ENCODE peak calls at places on chromosomes 5 and 9, in nine cellular contexts. One of them, this sample, is unnamed.

GRCh38 chr5:61817472-61818326 is 485.6 kb downstream of the ZSWIM6 start:
- DNase-seq in GM23248: peak
- DNase-seq in AG20443: peak
- DNase-seq in OCI-LY7: no peak
- DNase-seq in stimulated activated CD8-positive, alpha-beta memory T cell treated with anti-CD3 and anti-CD28 coated beads, Interleukin-2, amount 100 ng/mL, for 48 hours: no peak
- DNase-seq in T-cell: no peak
- DNase-seq in activated T-helper 1 cell treated with anti-CD3 and anti-CD28 coated beads, Interleukin-2, amount 50 U/mL, for 16 hours: no peak
- DNase-seq in natural killer cell: no peak
- DNase-seq in coronary artery: no peak
- DNase-seq in this sample: no peak

GRCh38 chr5:109866051-109866450 is 176.3 kb downstream of the MAN2A1 start:
- DNase-seq in T-cell: no peak
- DNase-seq in GM23248: peak
- DNase-seq in stimulated activated CD8-positive, alpha-beta memory T cell treated with anti-CD3 and anti-CD28 coated beads, Interleukin-2, amount 100 ng/mL, for 48 hours: no peak
- DNase-seq in OCI-LY7: no peak
- DNase-seq in activated T-helper 1 cell treated with anti-CD3 and anti-CD28 coated beads, Interleukin-2, amount 50 U/mL, for 16 hours: no peak
- DNase-seq in natural killer cell: no peak
- DNase-seq in AG20443: no peak
- DNase-seq in coronary artery: no peak
- DNase-seq in this sample: peak

GRCh38 chr5:149172261-149172660 is 31.0 kb downstream of the ABLIM3 start:
- DNase-seq in GM23248: peak
- DNase-seq in stimulated activated CD8-positive, alpha-beta memory T cell treated with anti-CD3 and anti-CD28 coated beads, Interleukin-2, amount 100 ng/mL, for 48 hours: peak
- DNase-seq in OCI-LY7: no peak
- DNase-seq in coronary artery: no peak
- DNase-seq in natural killer cell: no peak
- DNase-seq in activated T-helper 1 cell treated with anti-CD3 and anti-CD28 coated beads, Interleukin-2, amount 50 U/mL, for 16 hours: no peak
- DNase-seq in T-cell: no peak
- DNase-seq in AG20443: peak
- DNase-seq in this sample: peak

GRCh38 chr5:126469925-126470324 is 46.7 kb downstream of the GRAMD2B start:
- DNase-seq in OCI-LY7: no peak
- DNase-seq in stimulated activated CD8-positive, alpha-beta memory T cell treated with anti-CD3 and anti-CD28 coated beads, Interleukin-2, amount 100 ng/mL, for 48 hours: no peak
- DNase-seq in AG20443: no peak
- DNase-seq in activated T-helper 1 cell treated with anti-CD3 and anti-CD28 coated beads, Interleukin-2, amount 50 U/mL, for 16 hours: no peak
- DNase-seq in GM23248: no peak
- DNase-seq in T-cell: no peak
- DNase-seq in natural killer cell: no peak
- DNase-seq in coronary artery: no peak
- DNase-seq in this sample: no peak

GRCh38 chr5:52922384-52922783 is 66.8 kb upstream of the ITGA2 start:
- DNase-seq in stimulated activated CD8-positive, alpha-beta memory T cell treated with anti-CD3 and anti-CD28 coated beads, Interleukin-2, amount 100 ng/mL, for 48 hours: no peak
- DNase-seq in coronary artery: peak
- DNase-seq in GM23248: peak
- DNase-seq in OCI-LY7: no peak
- DNase-seq in AG20443: peak
- DNase-seq in natural killer cell: no peak
- DNase-seq in T-cell: no peak
- DNase-seq in activated T-helper 1 cell treated with anti-CD3 and anti-CD28 coated beads, Interleukin-2, amount 50 U/mL, for 16 hours: no peak
- DNase-seq in this sample: peak

GRCh38 chr9:130988400-130988747 is 20.6 kb upstream of the LAMC3 start:
- DNase-seq in activated T-helper 1 cell treated with anti-CD3 and anti-CD28 coated beads, Interleukin-2, amount 50 U/mL, for 16 hours: no peak
- DNase-seq in T-cell: no peak
- DNase-seq in OCI-LY7: no peak
- DNase-seq in natural killer cell: no peak
- DNase-seq in GM23248: no peak
- DNase-seq in AG20443: no peak
- DNase-seq in stimulated activated CD8-positive, alpha-beta memory T cell treated with anti-CD3 and anti-CD28 coated beads, Interleukin-2, amount 100 ng/mL, for 48 hours: no peak
- DNase-seq in coronary artery: no peak
- DNase-seq in this sample: no peak

GRCh38 chr5:175657593-175658271 is at the start of gene HRH2:
- DNase-seq in T-cell: peak
- DNase-seq in coronary artery: no peak
- DNase-seq in stimulated activated CD8-positive, alpha-beta memory T cell treated with anti-CD3 and anti-CD28 coated beads, Interleukin-2, amount 100 ng/mL, for 48 hours: no peak
- DNase-seq in natural killer cell: no peak
- DNase-seq in activated T-helper 1 cell treated with anti-CD3 and anti-CD28 coated beads, Interleukin-2, amount 50 U/mL, for 16 hours: no peak
- DNase-seq in GM23248: no peak
- DNase-seq in AG20443: no peak
- DNase-seq in OCI-LY7: no peak
- DNase-seq in this sample: no peak

GRCh38 chr9:135088979-135089847 is 1.7 kb downstream of the OLFM1 start:
- DNase-seq in OCI-LY7: no peak
- DNase-seq in natural killer cell: no peak
- DNase-seq in T-cell: no peak
- DNase-seq in stimulated activated CD8-positive, alpha-beta memory T cell treated with anti-CD3 and anti-CD28 coated beads, Interleukin-2, amount 100 ng/mL, for 48 hours: no peak
- DNase-seq in activated T-helper 1 cell treated with anti-CD3 and anti-CD28 coated beads, Interleukin-2, amount 50 U/mL, for 16 hours: no peak
- DNase-seq in AG20443: no peak
- DNase-seq in coronary artery: no peak
- DNase-seq in GM23248: no peak
- DNase-seq in this sample: no peak

GRCh38 chr5:160287378-160288051 is 24.8 kb downstream of the CCNJL start:
- DNase-seq in T-cell: no peak
- DNase-seq in coronary artery: no peak
- DNase-seq in OCI-LY7: no peak
- DNase-seq in activated T-helper 1 cell treated with anti-CD3 and anti-CD28 coated beads, Interleukin-2, amount 50 U/mL, for 16 hours: no peak
- DNase-seq in natural killer cell: no peak
- DNase-seq in GM23248: no peak
- DNase-seq in AG20443: no peak
- DNase-seq in stimulated activated CD8-positive, alpha-beta memory T cell treated with anti-CD3 and anti-CD28 coated beads, Interleukin-2, amount 100 ng/mL, for 48 hours: no peak
- DNase-seq in this sample: no peak

GRCh38 chr5:80777347-80778287 is 122.8 kb upstream of the DHFR start:
- DNase-seq in natural killer cell: no peak
- DNase-seq in OCI-LY7: no peak
- DNase-seq in stimulated activated CD8-positive, alpha-beta memory T cell treated with anti-CD3 and anti-CD28 coated beads, Interleukin-2, amount 100 ng/mL, for 48 hours: no peak
- DNase-seq in AG20443: no peak
- DNase-seq in GM23248: no peak
- DNase-seq in activated T-helper 1 cell treated with anti-CD3 and anti-CD28 coated beads, Interleukin-2, amount 50 U/mL, for 16 hours: no peak
- DNase-seq in coronary artery: no peak
- DNase-seq in T-cell: no peak
- DNase-seq in this sample: no peak

GRCh38 chr5:135009736-135010501 is 24.1 kb downstream of the PITX1 start:
- DNase-seq in AG20443: no peak
- DNase-seq in activated T-helper 1 cell treated with anti-CD3 and anti-CD28 coated beads, Interleukin-2, amount 50 U/mL, for 16 hours: no peak
- DNase-seq in GM23248: no peak
- DNase-seq in natural killer cell: no peak
- DNase-seq in T-cell: no peak
- DNase-seq in OCI-LY7: no peak
- DNase-seq in coronary artery: peak
- DNase-seq in stimulated activated CD8-positive, alpha-beta memory T cell treated with anti-CD3 and anti-CD28 coated beads, Interleukin-2, amount 100 ng/mL, for 48 hours: no peak
- DNase-seq in this sample: no peak

GRCh38 chr5:132498152-132498551 is 7.6 kb upstream of the IRF1 start:
- DNase-seq in stimulated activated CD8-positive, alpha-beta memory T cell treated with anti-CD3 and anti-CD28 coated beads, Interleukin-2, amount 100 ng/mL, for 48 hours: no peak
- DNase-seq in coronary artery: peak
- DNase-seq in GM23248: peak
- DNase-seq in OCI-LY7: no peak
- DNase-seq in T-cell: no peak
- DNase-seq in activated T-helper 1 cell treated with anti-CD3 and anti-CD28 coated beads, Interleukin-2, amount 50 U/mL, for 16 hours: no peak
- DNase-seq in natural killer cell: no peak
- DNase-seq in AG20443: peak
- DNase-seq in this sample: no peak

GRCh38 chr5:41637869-41638268 is 127.5 kb upstream of the PLCXD3 start:
- DNase-seq in GM23248: peak
- DNase-seq in AG20443: no peak
- DNase-seq in T-cell: no peak
- DNase-seq in stimulated activated CD8-positive, alpha-beta memory T cell treated with anti-CD3 and anti-CD28 coated beads, Interleukin-2, amount 100 ng/mL, for 48 hours: no peak
- DNase-seq in activated T-helper 1 cell treated with anti-CD3 and anti-CD28 coated beads, Interleukin-2, amount 50 U/mL, for 16 hours: no peak
- DNase-seq in OCI-LY7: peak
- DNase-seq in natural killer cell: no peak
- DNase-seq in coronary artery: no peak
- DNase-seq in this sample: no peak

GRCh38 chr5:6510132-6510531 is 61.5 kb downstream of the UBE2QL1 start:
- DNase-seq in activated T-helper 1 cell treated with anti-CD3 and anti-CD28 coated beads, Interleukin-2, amount 50 U/mL, for 16 hours: no peak
- DNase-seq in GM23248: peak
- DNase-seq in T-cell: no peak
- DNase-seq in stimulated activated CD8-positive, alpha-beta memory T cell treated with anti-CD3 and anti-CD28 coated beads, Interleukin-2, amount 100 ng/mL, for 48 hours: no peak
- DNase-seq in OCI-LY7: no peak
- DNase-seq in coronary artery: peak
- DNase-seq in natural killer cell: no peak
- DNase-seq in AG20443: no peak
- DNase-seq in this sample: no peak

GRCh38 chr9:4926239-4926638 is 58.8 kb upstream of the JAK2 start:
- DNase-seq in natural killer cell: no peak
- DNase-seq in coronary artery: no peak
- DNase-seq in stimulated activated CD8-positive, alpha-beta memory T cell treated with anti-CD3 and anti-CD28 coated beads, Interleukin-2, amount 100 ng/mL, for 48 hours: no peak
- DNase-seq in OCI-LY7: no peak
- DNase-seq in GM23248: no peak
- DNase-seq in activated T-helper 1 cell treated with anti-CD3 and anti-CD28 coated beads, Interleukin-2, amount 50 U/mL, for 16 hours: no peak
- DNase-seq in T-cell: no peak
- DNase-seq in AG20443: no peak
- DNase-seq in this sample: no peak

GRCh38 chr9:130183133-130183762 is 11.0 kb downstream of the NCS1 start:
- DNase-seq in activated T-helper 1 cell treated with anti-CD3 and anti-CD28 coated beads, Interleukin-2, amount 50 U/mL, for 16 hours: no peak
- DNase-seq in AG20443: peak
- DNase-seq in coronary artery: peak
- DNase-seq in GM23248: peak
- DNase-seq in natural killer cell: no peak
- DNase-seq in OCI-LY7: no peak
- DNase-seq in T-cell: no peak
- DNase-seq in stimulated activated CD8-positive, alpha-beta memory T cell treated with anti-CD3 and anti-CD28 coated beads, Interleukin-2, amount 100 ng/mL, for 48 hours: no peak
- DNase-seq in this sample: peak

GRCh38 chr9:85431396-85432102 is 310.2 kb downstream of the AGTPBP1 start:
- DNase-seq in T-cell: no peak
- DNase-seq in natural killer cell: no peak
- DNase-seq in GM23248: peak
- DNase-seq in stimulated activated CD8-positive, alpha-beta memory T cell treated with anti-CD3 and anti-CD28 coated beads, Interleukin-2, amount 100 ng/mL, for 48 hours: no peak
- DNase-seq in AG20443: no peak
- DNase-seq in OCI-LY7: no peak
- DNase-seq in coronary artery: no peak
- DNase-seq in activated T-helper 1 cell treated with anti-CD3 and anti-CD28 coated beads, Interleukin-2, amount 50 U/mL, for 16 hours: no peak
- DNase-seq in this sample: no peak

GRCh38 chr5:72600401-72600981 is 93.3 kb upstream of the ZNF366 start:
- DNase-seq in natural killer cell: no peak
- DNase-seq in coronary artery: no peak
- DNase-seq in T-cell: no peak
- DNase-seq in activated T-helper 1 cell treated with anti-CD3 and anti-CD28 coated beads, Interleukin-2, amount 50 U/mL, for 16 hours: no peak
- DNase-seq in GM23248: peak
- DNase-seq in stimulated activated CD8-positive, alpha-beta memory T cell treated with anti-CD3 and anti-CD28 coated beads, Interleukin-2, amount 100 ng/mL, for 48 hours: no peak
- DNase-seq in AG20443: peak
- DNase-seq in OCI-LY7: no peak
- DNase-seq in this sample: peak

GRCh38 chr5:181039961-181040915 is at the start of gene BTNL9:
- DNase-seq in natural killer cell: no peak
- DNase-seq in OCI-LY7: no peak
- DNase-seq in AG20443: no peak
- DNase-seq in T-cell: no peak
- DNase-seq in stimulated activated CD8-positive, alpha-beta memory T cell treated with anti-CD3 and anti-CD28 coated beads, Interleukin-2, amount 100 ng/mL, for 48 hours: no peak
- DNase-seq in GM23248: no peak
- DNase-seq in coronary artery: no peak
- DNase-seq in activated T-helper 1 cell treated with anti-CD3 and anti-CD28 coated beads, Interleukin-2, amount 50 U/mL, for 16 hours: no peak
- DNase-seq in this sample: no peak

GRCh38 chr5:43039468-43040286 is 442 bp downstream of the ANXA2R start:
- DNase-seq in OCI-LY7: peak
- DNase-seq in coronary artery: no peak
- DNase-seq in stimulated activated CD8-positive, alpha-beta memory T cell treated with anti-CD3 and anti-CD28 coated beads, Interleukin-2, amount 100 ng/mL, for 48 hours: peak
- DNase-seq in AG20443: peak
- DNase-seq in GM23248: peak
- DNase-seq in T-cell: peak
- DNase-seq in activated T-helper 1 cell treated with anti-CD3 and anti-CD28 coated beads, Interleukin-2, amount 50 U/mL, for 16 hours: peak
- DNase-seq in natural killer cell: peak
- DNase-seq in this sample: no peak

GRCh38 chr5:43432486-43433365 is 20.5 kb upstream of the CCL28 start:
- DNase-seq in natural killer cell: no peak
- DNase-seq in T-cell: no peak
- DNase-seq in OCI-LY7: no peak
- DNase-seq in coronary artery: no peak
- DNase-seq in stimulated activated CD8-positive, alpha-beta memory T cell treated with anti-CD3 and anti-CD28 coated beads, Interleukin-2, amount 100 ng/mL, for 48 hours: no peak
- DNase-seq in AG20443: peak
- DNase-seq in GM23248: peak
- DNase-seq in activated T-helper 1 cell treated with anti-CD3 and anti-CD28 coated beads, Interleukin-2, amount 50 U/mL, for 16 hours: no peak
- DNase-seq in this sample: peak